ENCODE peak calls at places on chromosomes 7 and 10, in nine cellular contexts. One of them, this sample, is unnamed.
A peak's percentile ranks its signal among the peaks of the same experiment; 100 is the strongest.

GRCh38 chr7:157682946-157683239 is 346.1 kb downstream of the DNAJB6 start:
- DNase-seq in HCT116: no peak
- DNase-seq in left ventricle myocardium inferior: no peak
- DNase-seq in H9: no peak
- DNase-seq in A549: no peak
- DNase-seq in psoas muscle: no peak
- DNase-seq in lower lobe of right lung: no peak
- DNase-seq in cardiac muscle cell: no peak
- DNase-seq in K562: no peak
- DNase-seq in this sample: no peak

GRCh38 chr7:130292682-130293257 is at the start of gene CPA4:
- DNase-seq in K562: no peak
- DNase-seq in HCT116: peak; percentile 91
- DNase-seq in A549: peak; percentile 84
- DNase-seq in cardiac muscle cell: peak; percentile 74
- DNase-seq in psoas muscle: peak; percentile 48
- DNase-seq in H9: no peak
- DNase-seq in lower lobe of right lung: no peak
- DNase-seq in left ventricle myocardium inferior: no peak
- DNase-seq in this sample: peak; percentile 99

GRCh38 chr10:129968937-129969527 is 5.0 kb upstream of the EBF3 start:
- DNase-seq in psoas muscle: peak; percentile 56
- DNase-seq in K562: no peak
- DNase-seq in cardiac muscle cell: peak; percentile 78
- DNase-seq in lower lobe of right lung: peak; percentile 51
- DNase-seq in left ventricle myocardium inferior: no peak
- DNase-seq in HCT116: no peak
- DNase-seq in H9: peak; percentile 85
- DNase-seq in A549: peak; percentile 56
- DNase-seq in this sample: peak; percentile 52

GRCh38 chr7:44975331-44976039 is 3.3 kb downstream of the MYO1G start:
- DNase-seq in cardiac muscle cell: no peak
- DNase-seq in HCT116: no peak
- DNase-seq in psoas muscle: no peak
- DNase-seq in K562: no peak
- DNase-seq in left ventricle myocardium inferior: no peak
- DNase-seq in A549: no peak
- DNase-seq in H9: no peak
- DNase-seq in lower lobe of right lung: no peak
- DNase-seq in this sample: no peak

GRCh38 chr10:29619273-29619672 is 15.5 kb downstream of the SVIL start:
- DNase-seq in H9: no peak
- DNase-seq in lower lobe of right lung: no peak
- DNase-seq in left ventricle myocardium inferior: no peak
- DNase-seq in HCT116: no peak
- DNase-seq in K562: no peak
- DNase-seq in A549: peak; percentile 30
- DNase-seq in psoas muscle: no peak
- DNase-seq in cardiac muscle cell: peak; percentile 46
- DNase-seq in this sample: peak; percentile 82

GRCh38 chr7:70006411-70006920 is 408.2 kb downstream of the AUTS2 start:
- DNase-seq in A549: no peak
- DNase-seq in H9: no peak
- DNase-seq in psoas muscle: no peak
- DNase-seq in cardiac muscle cell: peak; percentile 73
- DNase-seq in HCT116: no peak
- DNase-seq in left ventricle myocardium inferior: no peak
- DNase-seq in K562: no peak
- DNase-seq in lower lobe of right lung: no peak
- DNase-seq in this sample: no peak

GRCh38 chr10:31262672-31263071 is 56.3 kb upstream of the ZEB1 start:
- DNase-seq in psoas muscle: no peak
- DNase-seq in cardiac muscle cell: peak; percentile 87
- DNase-seq in HCT116: no peak
- DNase-seq in A549: no peak
- DNase-seq in lower lobe of right lung: no peak
- DNase-seq in left ventricle myocardium inferior: no peak
- DNase-seq in H9: no peak
- DNase-seq in K562: no peak
- DNase-seq in this sample: peak; percentile 86

GRCh38 chr10:105063796-105064195 is 422.7 kb downstream of the SORCS3 start:
- DNase-seq in H9: peak; percentile 71
- DNase-seq in K562: peak; percentile 3
- DNase-seq in lower lobe of right lung: no peak
- DNase-seq in A549: peak; percentile 23
- DNase-seq in HCT116: peak; percentile 2
- DNase-seq in left ventricle myocardium inferior: peak; percentile 18
- DNase-seq in psoas muscle: no peak
- DNase-seq in cardiac muscle cell: no peak
- DNase-seq in this sample: peak; percentile 20

GRCh38 chr10:79084012-79084971 is 15.5 kb downstream of the ZMIZ1 start:
- DNase-seq in HCT116: no peak
- DNase-seq in lower lobe of right lung: peak; percentile 96
- DNase-seq in cardiac muscle cell: peak; percentile 96
- DNase-seq in left ventricle myocardium inferior: peak; percentile 95
- DNase-seq in A549: peak; percentile 86
- DNase-seq in K562: peak; percentile 87
- DNase-seq in H9: no peak
- DNase-seq in psoas muscle: peak; percentile 95
- DNase-seq in this sample: peak; percentile 85

GRCh38 chr10:20369863-20370736 is 527.0 kb downstream of the NEBL start:
- DNase-seq in lower lobe of right lung: no peak
- DNase-seq in HCT116: no peak
- DNase-seq in psoas muscle: no peak
- DNase-seq in K562: no peak
- DNase-seq in cardiac muscle cell: no peak
- DNase-seq in H9: peak; percentile 84
- DNase-seq in A549: no peak
- DNase-seq in left ventricle myocardium inferior: no peak
- DNase-seq in this sample: no peak

GRCh38 chr7:25669954-25670841 is 441.9 kb upstream of the NPVF start:
- DNase-seq in H9: no peak
- DNase-seq in cardiac muscle cell: peak; percentile 57
- DNase-seq in left ventricle myocardium inferior: peak; percentile 23
- DNase-seq in K562: no peak
- DNase-seq in HCT116: no peak
- DNase-seq in psoas muscle: peak; percentile 35
- DNase-seq in A549: no peak
- DNase-seq in lower lobe of right lung: no peak
- DNase-seq in this sample: peak; percentile 18

GRCh38 chr7:136292365-136292764 is 315.2 kb upstream of the MTPN start:
- DNase-seq in HCT116: no peak
- DNase-seq in lower lobe of right lung: no peak
- DNase-seq in psoas muscle: no peak
- DNase-seq in H9: no peak
- DNase-seq in left ventricle myocardium inferior: no peak
- DNase-seq in cardiac muscle cell: no peak
- DNase-seq in K562: no peak
- DNase-seq in A549: no peak
- DNase-seq in this sample: no peak

GRCh38 chr7:136293841-136294391 is 316.8 kb upstream of the MTPN start:
- DNase-seq in K562: no peak
- DNase-seq in psoas muscle: no peak
- DNase-seq in HCT116: no peak
- DNase-seq in cardiac muscle cell: no peak
- DNase-seq in lower lobe of right lung: no peak
- DNase-seq in A549: no peak
- DNase-seq in left ventricle myocardium inferior: no peak
- DNase-seq in H9: no peak
- DNase-seq in this sample: no peak

GRCh38 chr7:136293272-136293671 is 316.1 kb upstream of the MTPN start:
- DNase-seq in A549: no peak
- DNase-seq in left ventricle myocardium inferior: no peak
- DNase-seq in K562: no peak
- DNase-seq in lower lobe of right lung: no peak
- DNase-seq in HCT116: no peak
- DNase-seq in psoas muscle: no peak
- DNase-seq in H9: no peak
- DNase-seq in cardiac muscle cell: no peak
- DNase-seq in this sample: no peak

GRCh38 chr7:136294977-136295376 is 317.8 kb upstream of the MTPN start:
- DNase-seq in K562: no peak
- DNase-seq in H9: no peak
- DNase-seq in psoas muscle: no peak
- DNase-seq in lower lobe of right lung: no peak
- DNase-seq in HCT116: no peak
- DNase-seq in cardiac muscle cell: no peak
- DNase-seq in left ventricle myocardium inferior: no peak
- DNase-seq in A549: no peak
- DNase-seq in this sample: no peak
- TF ChIP-seq CTCF in K562: no peak
- TF ChIP-seq CTCF in H9: peak; percentile 53
- TF ChIP-seq CTCF in psoas muscle: no peak
- TF ChIP-seq CTCF in lower lobe of right lung: no peak
- TF ChIP-seq CTCF in HCT116: peak; percentile 36
- TF ChIP-seq CTCF in cardiac muscle cell: no peak
- TF ChIP-seq CTCF in left ventricle myocardium inferior: no peak
- TF ChIP-seq CTCF in A549: no peak
- TF ChIP-seq CTCF in this sample: no peak

GRCh38 chr7:149027560-149028345 is 552 bp downstream of the PDIA4 start:
- DNase-seq in H9: no peak
- DNase-seq in left ventricle myocardium inferior: no peak
- DNase-seq in cardiac muscle cell: peak; percentile 38
- DNase-seq in lower lobe of right lung: no peak
- DNase-seq in HCT116: no peak
- DNase-seq in A549: no peak
- DNase-seq in K562: no peak
- DNase-seq in psoas muscle: no peak
- DNase-seq in this sample: peak; percentile 21

GRCh38 chr7:149031353-149031910 is 3.1 kb upstream of the PDIA4 start:
- DNase-seq in lower lobe of right lung: no peak
- DNase-seq in psoas muscle: no peak
- DNase-seq in left ventricle myocardium inferior: no peak
- DNase-seq in K562: no peak
- DNase-seq in H9: no peak
- DNase-seq in cardiac muscle cell: no peak
- DNase-seq in HCT116: no peak
- DNase-seq in A549: no peak
- DNase-seq in this sample: no peak

GRCh38 chr7:149027055-149027454 is 1.2 kb downstream of the PDIA4 start:
- DNase-seq in HCT116: no peak
- DNase-seq in psoas muscle: no peak
- DNase-seq in cardiac muscle cell: no peak
- DNase-seq in A549: no peak
- DNase-seq in left ventricle myocardium inferior: no peak
- DNase-seq in lower lobe of right lung: no peak
- DNase-seq in H9: no peak
- DNase-seq in K562: no peak
- DNase-seq in this sample: no peak

GRCh38 chr7:149023662-149024061 is 4.6 kb downstream of the PDIA4 start:
- DNase-seq in A549: no peak
- DNase-seq in H9: no peak
- DNase-seq in HCT116: no peak
- DNase-seq in K562: no peak
- DNase-seq in left ventricle myocardium inferior: no peak
- DNase-seq in lower lobe of right lung: no peak
- DNase-seq in psoas muscle: no peak
- DNase-seq in cardiac muscle cell: no peak
- DNase-seq in this sample: no peak

DNA sequence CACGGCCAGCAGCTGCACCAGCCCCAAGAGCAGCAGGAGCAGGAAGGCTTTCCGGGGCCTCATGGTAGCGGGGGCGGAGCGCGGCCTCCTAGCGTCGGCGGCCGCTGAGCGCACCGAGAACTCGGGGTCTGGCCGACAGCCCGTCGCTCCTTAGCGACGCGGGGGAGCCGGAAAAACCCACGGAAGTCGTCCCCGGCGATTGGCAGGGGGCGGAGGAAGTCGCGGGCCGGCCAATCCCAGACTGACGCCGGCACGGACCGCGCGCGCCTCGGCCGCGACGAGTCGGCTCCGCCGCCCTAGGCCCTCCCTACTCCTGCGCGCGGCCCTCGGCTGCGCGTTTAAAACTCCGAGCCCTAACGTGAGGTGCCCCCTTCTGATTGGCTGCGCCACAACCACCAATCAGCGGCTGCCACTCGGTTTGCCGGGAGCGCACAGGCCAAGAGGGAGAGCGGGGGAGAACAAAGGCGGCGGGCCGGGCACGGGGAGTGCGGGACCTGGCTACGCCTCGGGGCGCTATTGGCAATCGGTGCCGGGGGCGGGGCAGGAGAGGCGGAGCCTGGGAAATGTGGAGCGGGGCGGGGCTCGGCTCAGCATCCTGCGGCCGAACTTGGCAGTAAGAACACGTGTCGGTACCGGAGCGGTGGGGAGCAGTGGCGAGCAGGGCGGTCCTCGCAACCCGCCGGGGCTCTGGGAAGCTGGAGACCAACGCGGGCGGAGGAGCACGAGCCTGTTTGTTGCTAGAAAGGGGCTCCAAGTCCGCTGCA is at the start of gene PDIA4:
- DNase-seq in K562: peak; percentile 100
- DNase-seq in lower lobe of right lung: peak; percentile 100
- DNase-seq in cardiac muscle cell: peak; percentile 100
- DNase-seq in H9: peak; percentile 100
- DNase-seq in HCT116: peak; percentile 98
- DNase-seq in psoas muscle: peak; percentile 99
- DNase-seq in A549: peak; percentile 99
- DNase-seq in left ventricle myocardium inferior: peak; percentile 99
- DNase-seq in this sample: peak; percentile 99
- TF ChIP-seq CTCF in K562: peak; percentile 28
- TF ChIP-seq CTCF in lower lobe of right lung: peak; percentile 32
- TF ChIP-seq CTCF in cardiac muscle cell: peak; percentile 13
- TF ChIP-seq CTCF in H9: peak; percentile 26
- TF ChIP-seq CTCF in HCT116: no peak
- TF ChIP-seq CTCF in psoas muscle: peak; percentile 34
- TF ChIP-seq CTCF in A549: no peak
- TF ChIP-seq CTCF in left ventricle myocardium inferior: peak; percentile 49
- TF ChIP-seq CTCF in this sample: no peak

GRCh38 chr10:80292607-80293239 is 3.3 kb upstream of the MAT1A start:
- DNase-seq in cardiac muscle cell: no peak
- DNase-seq in left ventricle myocardium inferior: no peak
- DNase-seq in A549: no peak
- DNase-seq in HCT116: no peak
- DNase-seq in psoas muscle: no peak
- DNase-seq in K562: no peak
- DNase-seq in H9: no peak
- DNase-seq in lower lobe of right lung: no peak
- DNase-seq in this sample: no peak

DNA sequence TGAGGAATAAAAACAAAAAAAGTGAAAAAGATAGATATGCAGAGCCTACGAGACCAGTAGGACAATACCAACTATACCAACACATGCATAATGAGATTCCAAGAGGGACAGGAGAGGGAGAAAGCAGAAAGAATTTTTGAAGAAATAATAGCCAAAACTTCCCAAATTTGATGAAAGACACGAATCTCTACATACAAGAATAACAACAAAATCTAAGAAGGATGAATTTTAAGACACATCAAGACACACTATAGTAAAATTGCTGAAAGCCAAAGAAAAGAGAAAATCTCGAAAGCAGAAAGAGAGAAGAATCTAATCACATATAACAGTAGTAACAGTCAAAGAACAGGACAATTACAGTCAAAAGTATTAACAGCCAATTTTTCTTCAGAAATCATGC is 7.5 kb upstream of the MAT1A start:
- DNase-seq in H9: no peak
- DNase-seq in lower lobe of right lung: no peak
- DNase-seq in psoas muscle: no peak
- DNase-seq in left ventricle myocardium inferior: no peak
- DNase-seq in K562: no peak
- DNase-seq in A549: no peak
- DNase-seq in cardiac muscle cell: no peak
- DNase-seq in HCT116: no peak
- DNase-seq in this sample: no peak
- TF ChIP-seq CTCF in H9: no peak
- TF ChIP-seq CTCF in lower lobe of right lung: no peak
- TF ChIP-seq CTCF in psoas muscle: no peak
- TF ChIP-seq CTCF in left ventricle myocardium inferior: no peak
- TF ChIP-seq CTCF in K562: no peak
- TF ChIP-seq CTCF in A549: no peak
- TF ChIP-seq CTCF in cardiac muscle cell: no peak
- TF ChIP-seq CTCF in HCT116: no peak
- TF ChIP-seq CTCF in this sample: no peak

GRCh38 chr10:101569838-101570763 is 18.0 kb downstream of the POLL start:
- DNase-seq in A549: peak; percentile 69
- DNase-seq in psoas muscle: peak; percentile 80
- DNase-seq in left ventricle myocardium inferior: peak; percentile 81
- DNase-seq in H9: peak; percentile 79
- DNase-seq in cardiac muscle cell: peak; percentile 75
- DNase-seq in HCT116: peak; percentile 65
- DNase-seq in lower lobe of right lung: peak; percentile 88
- DNase-seq in K562: peak; percentile 88
- DNase-seq in this sample: peak; percentile 53
- TF ChIP-seq CTCF in A549: peak; percentile 93
- TF ChIP-seq CTCF in psoas muscle: peak; percentile 88
- TF ChIP-seq CTCF in left ventricle myocardium inferior: peak; percentile 92
- TF ChIP-seq CTCF in H9: peak; percentile 98
- TF ChIP-seq CTCF in cardiac muscle cell: peak; percentile 61
- TF ChIP-seq CTCF in HCT116: peak; percentile 82
- TF ChIP-seq CTCF in lower lobe of right lung: peak; percentile 84
- TF ChIP-seq CTCF in K562: peak; percentile 60
- TF ChIP-seq CTCF in this sample: peak; percentile 41